ENCODE peak calls at places on chromosomes 11 and 22, in six cellular contexts. Z, F, P, N, V and B are unnamed samples.

GRCh38 chr11:12502950-12503579 is 125.7 kb downstream of the PARVA start:
- DNase-seq in F (peak; percentile 72), P (no peak), N (no peak), Z (no peak), V (no peak), B (peak; percentile 60)

GRCh38 chr22:49308300-49308699 is 519.4 kb downstream of the BRD1 start:
- DNase-seq in N (no peak), F (no peak), V (no peak), Z (no peak), P (no peak), B (no peak)

GRCh38 chr11:131246156-131246555 is 124.3 kb upstream of the NTM start:
- DNase-seq in P (no peak), Z (no peak), F (no peak), V (no peak), N (peak; percentile 31), B (no peak)

GRCh38 chr11:30983143-30983542 is 386.4 kb downstream of the DCDC1 start:
- DNase-seq in P (no peak), V (no peak), Z (no peak), N (no peak), F (peak; percentile 18), B (no peak)

GRCh38 chr11:68835749-68836148 is 6.0 kb downstream of the CPT1A start:
- DNase-seq in Z (no peak), F (no peak), N (no peak), P (no peak), V (no peak), B (no peak)

GRCh38 chr11:29319231-29319630 is 697.6 kb downstream of the KCNA4 start:
- DNase-seq in F (no peak), V (no peak), Z (no peak), P (no peak), N (no peak), B (no peak)

GRCh38 chr11:104256525-104256924 is 92.6 kb upstream of the PDGFD start:
- DNase-seq in F (peak; percentile 48), N (no peak), Z (no peak), P (peak; percentile 10), V (no peak), B (no peak)

GRCh38 chr22:40694409-40694808 is 15.1 kb downstream of the MCHR1 start:
- DNase-seq in N (no peak), F (peak; percentile 35), P (no peak), Z (no peak), V (no peak), B (peak; percentile 14)

GRCh38 chr11:35013514-35014191 is 97.2 kb downstream of the PDHX start:
- DNase-seq in Z (no peak), F (peak; percentile 33), V (no peak), N (peak; percentile 20), P (no peak), B (no peak)

GRCh38 chr11:64844330-64845124 is at the start of gene CDC42BPG:
- DNase-seq in F (peak; percentile 58), Z (peak; percentile 100), N (peak; percentile 82), P (peak; percentile 76), V (peak; percentile 66), B (peak; percentile 87)

GRCh38 chr11:111586305-111586915 is 15.8 kb upstream of the SIK2 start:
- DNase-seq in N (peak; percentile 57), Z (no peak), P (peak; percentile 49), F (peak; percentile 66), V (peak; percentile 48), B (no peak)

GRCh38 chr22:44242946-44243724 is 62.4 kb downstream of the PARVG start:
- DNase-seq in Z (no peak), N (no peak), V (no peak), F (no peak), P (no peak), B (no peak)

GRCh38 chr22:36610056-36610455 is 81.1 kb upstream of the EIF3D start:
- DNase-seq in P (no peak), V (no peak), N (no peak), F (no peak), Z (no peak), B (no peak)

GRCh38 chr22:25048659-25049657 is 96.4 kb downstream of the KIAA1671 start:
- DNase-seq in N (peak; percentile 80), F (peak; percentile 61), V (peak; percentile 78), P (peak; percentile 80), Z (peak; percentile 94), B (peak; percentile 73)

GRCh38 chr22:43923191-43923590 is 414 bp upstream of the PNPLA3 start:
- DNase-seq in Z (no peak), P (no peak), F (peak; percentile 28), V (no peak), N (no peak), B (no peak)

GRCh38 chr11:107856981-107857517 is 1.5 kb downstream of the SLC35F2 start:
- DNase-seq in Z (no peak), V (no peak), P (no peak), N (no peak), F (no peak), B (no peak)

GRCh38 chr11:61555051-61555969 is 25.6 kb downstream of the SYT7 start:
- DNase-seq in F (no peak), P (peak; percentile 42), V (no peak), N (peak; percentile 88), Z (no peak), B (no peak)

GRCh38 chr11:32152821-32153220 is 61.9 kb downstream of the RCN1 start:
- DNase-seq in F (no peak), N (no peak), P (no peak), V (no peak), Z (no peak), B (no peak)

GRCh38 chr11:69313992-69314391 is 20.0 kb downstream of the MYEOV start:
- DNase-seq in F (no peak), V (no peak), P (no peak), N (no peak), Z (no peak), B (no peak)

GRCh38 chr11:70712471-70712870 is 314.1 kb downstream of the CTTN start:
- DNase-seq in N (peak; percentile 40), Z (no peak), F (no peak), P (no peak), V (no peak), B (peak; percentile 45)

GRCh38 chr11:75383246-75383645 is 16.1 kb upstream of the RPS3 start:
- DNase-seq in V (no peak), F (no peak), P (no peak), N (no peak), Z (no peak), B (no peak)

GRCh38 chr22:24285245-24285644 is 14.6 kb downstream of the SPECC1L start:
- DNase-seq in Z (no peak), F (peak; percentile 42), V (no peak), N (no peak), P (no peak), B (no peak)

GRCh38 chr11:129372609-129373488 is 2.8 kb upstream of the BARX2 start:
- DNase-seq in Z (peak; percentile 80), V (no peak), F (no peak), N (peak; percentile 60), P (peak; percentile 25), B (no peak)

GRCh38 chr22:20514658-20515406 is 7.4 kb downstream of the MED15 start:
- DNase-seq in P (no peak), N (no peak), F (peak; percentile 87), V (no peak), Z (peak; percentile 93), B (no peak)

GRCh38 chr11:122209619-122210377 is 93.8 kb upstream of the BLID start:
- DNase-seq in F (peak; percentile 96), Z (no peak), N (no peak), P (no peak), V (peak; percentile 90), B (peak; percentile 66)

GRCh38 chr11:92671081-92671480 is 298.4 kb upstream of the MTNR1B start:
- DNase-seq in V (no peak), Z (no peak), F (no peak), N (no peak), P (no peak), B (no peak)

GRCh38 chr11:114077482-114078305 is 18.2 kb downstream of the ZBTB16 start:
- DNase-seq in Z (no peak), V (no peak), P (no peak), N (no peak), F (no peak), B (no peak)

GRCh38 chr11:114076974-114077373 is 17.5 kb downstream of the ZBTB16 start:
- DNase-seq in F (no peak), P (peak; percentile 80), N (peak; percentile 25), Z (no peak), V (no peak), B (no peak)

GRCh38 chr11:114074546-114075342 is 15.2 kb downstream of the ZBTB16 start:
- DNase-seq in N (no peak), F (no peak), V (no peak), Z (no peak), P (no peak), B (peak; percentile 66)

GRCh38 chr11:114075343-114075610 is 15.8 kb downstream of the ZBTB16 start:
- DNase-seq in Z (no peak), F (no peak), P (no peak), N (no peak), V (no peak), B (no peak)

GRCh38 chr11:114075891-114076441 is 16.5 kb downstream of the ZBTB16 start:
- DNase-seq in N (peak; percentile 71), V (no peak), F (peak; percentile 83), Z (peak; percentile 92), P (peak; percentile 54), B (peak; percentile 60)
- H3K27ac ChIP-seq in N (no peak overlapping the region), V (peak overlapping the region; percentile 21), F (no peak overlapping the region), Z (no peak overlapping the region), P (no peak overlapping the region), B (peak overlapping the region; percentile 66)

GRCh38 chr11:26928636-26929035 is 65.3 kb upstream of the FIBIN start:
- DNase-seq in F (no peak), N (no peak), V (no peak), Z (no peak), P (no peak), B (no peak)
- H3K27ac ChIP-seq in F (no peak overlapping the region), N (no peak overlapping the region), V (no peak overlapping the region), Z (no peak overlapping the region), P (no peak overlapping the region), B (no peak overlapping the region)

GRCh38 chr11:697811-698311 is 2.2 kb downstream of the TMEM80 start:
- DNase-seq in P (no peak), N (no peak), Z (peak; percentile 83), V (no peak), F (no peak), B (no peak)
- H3K27ac ChIP-seq in P (no peak overlapping the region), N (peak overlapping the region; percentile 64), Z (peak overlapping the region; percentile 89), V (no peak overlapping the region), F (peak overlapping the region; percentile 43), B (no peak overlapping the region)

DNA sequence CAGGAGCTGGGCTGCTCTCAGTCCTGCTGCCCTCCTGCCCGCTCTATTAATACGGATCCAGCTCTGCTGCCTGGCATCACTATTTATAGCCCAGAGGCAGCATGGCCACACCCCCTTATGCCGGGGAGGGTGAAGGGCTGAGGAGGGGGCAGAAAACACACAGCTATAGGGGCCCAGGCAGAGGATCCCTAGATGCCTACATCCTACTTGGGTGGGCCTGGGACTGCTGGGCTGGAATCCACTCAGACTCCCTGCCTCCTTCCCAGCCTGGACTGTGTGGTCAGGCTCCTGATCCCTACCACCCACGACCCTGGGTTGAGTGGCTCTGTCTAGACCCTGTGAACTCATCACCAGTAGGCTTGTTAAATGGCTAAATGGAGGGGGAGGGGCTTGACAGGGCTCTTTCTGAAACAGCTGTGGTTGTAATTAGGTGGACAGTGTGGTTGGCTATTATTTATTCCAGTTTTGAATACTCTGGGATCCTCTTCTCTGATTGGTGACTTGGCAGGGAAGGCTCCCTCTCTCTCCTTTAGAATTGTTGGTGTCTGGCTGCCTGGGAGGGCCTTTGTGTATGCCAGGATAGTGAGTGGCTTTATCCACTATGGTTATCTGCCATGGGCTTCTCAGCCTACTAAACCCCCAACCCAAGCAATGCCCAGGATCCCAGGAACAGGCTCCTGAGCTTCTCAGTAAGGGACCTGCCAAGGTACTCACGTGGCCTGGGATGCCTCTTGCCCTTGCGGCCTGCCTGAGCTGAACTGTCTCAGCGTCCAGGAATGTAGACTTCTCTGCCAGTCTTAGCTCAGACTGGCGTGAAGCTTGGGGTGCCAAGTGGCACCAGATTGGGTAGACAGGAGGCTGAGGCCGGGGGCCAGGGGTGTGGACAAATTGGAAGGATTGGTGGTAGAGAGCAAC is 15.2 kb downstream of the PHLDB1 start:
- DNase-seq in P (peak; percentile 55), F (peak; percentile 63), V (no peak), N (peak; percentile 49), Z (peak; percentile 96), B (peak; percentile 77)
- H3K27ac ChIP-seq in P (peak overlapping the region; percentile 87), F (peak overlapping the region; percentile 94), V (peak overlapping the region; percentile 16), N (no peak overlapping the region), Z (peak overlapping the region; percentile 96), B (peak overlapping the region; percentile 84)